ENCODE peak calls at places on chromosomes 5 and 9, in five cellular contexts. C is skeletal muscle cell, F is brain microvascular endothelial cell, P is keratinocyte, V is HFF-Myc. K is an unnamed sample.

GRCh38 chr5:74177995-74178394 is 462.5 kb downstream of the ENC1 start:
- DNase-seq in C (no peak), F (no peak), P (no peak), V (no peak), K (no peak)

GRCh38 chr9:7336356-7337075 is 463.1 kb downstream of the DMAC1 start:
- DNase-seq in C (peak; percentile 47), F (no peak), P (no peak), V (no peak), K (no peak)

GRCh38 chr5:142979636-142980035 is 209.5 kb downstream of the ARHGAP26 start:
- DNase-seq in C (no peak), F (no peak), P (no peak), V (no peak), K (no peak)

GRCh38 chr5:142014911-142015584 is 2.2 kb upstream of the GNPDA1 start:
- DNase-seq in C (peak; percentile 16), F (no peak), P (peak; percentile 57), V (peak; percentile 40), K (peak; percentile 66)

GRCh38 chr5:132260714-132261615 is 3.5 kb downstream of the PDLIM4 start:
- DNase-seq in C (peak; percentile 92), F (peak; percentile 91), P (no peak), V (peak; percentile 88), K (peak; percentile 84)

GRCh38 chr9:85871008-85871407 is 69.9 kb upstream of the NAA35 start:
- DNase-seq in C (no peak), F (no peak), P (no peak), V (no peak), K (no peak)

GRCh38 chr5:43042626-43043399 is 2.7 kb upstream of the ANXA2R start:
- DNase-seq in C (no peak), F (peak; percentile 58), P (no peak), V (no peak), K (no peak)

GRCh38 chr5:180130291-180130869 is 58.8 kb upstream of the RNF130 start:
- DNase-seq in C (no peak), F (no peak), P (no peak), V (no peak), K (no peak)

GRCh38 chr9:23005061-23005690 is 558.6 kb downstream of the DMRTA1 start:
- DNase-seq in C (no peak), F (no peak), P (no peak), V (no peak), K (no peak)

GRCh38 chr5:134449167-134449566 is 37.5 kb upstream of the CDKN2AIPNL start:
- DNase-seq in C (no peak), F (no peak), P (no peak), V (no peak), K (no peak)

GRCh38 chr5:30802961-30803705 is 390.4 kb upstream of the CDH6 start:
- DNase-seq in C (no peak), F (peak; percentile 69), P (no peak), V (no peak), K (no peak)

GRCh38 chr5:78760411-78761169 is 112.0 kb upstream of the LHFPL2 start:
- DNase-seq in C (no peak), F (no peak), P (no peak), V (no peak), K (no peak)

GRCh38 chr9:134770972-134771971 is 109.3 kb upstream of the FCN2 start:
- DNase-seq in C (no peak), F (no peak), P (no peak), V (no peak), K (no peak)

GRCh38 chr5:132427285-132428146 is 58.0 kb downstream of the SLC22A5 start:
- DNase-seq in C (no peak), F (no peak), P (no peak), V (no peak), K (no peak)

GRCh38 chr9:93132946-93133640 is 958 bp downstream of the NINJ1 start:
- DNase-seq in C (no peak), F (no peak), P (no peak), V (no peak), K (no peak)

GRCh38 chr9:27447036-27447700 is 76.9 kb upstream of the IFNK start:
- DNase-seq in C (no peak), F (no peak), P (no peak), V (no peak), K (no peak)

GRCh38 chr5:174535691-174536090 is 188.7 kb upstream of the MSX2 start:
- DNase-seq in C (no peak), F (peak; percentile 69), P (no peak), V (no peak), K (no peak)

GRCh38 chr9:104927912-104928740 is at the start of gene ABCA1:
- DNase-seq in C (peak; percentile 55), F (peak; percentile 97), P (no peak), V (peak; percentile 41), K (peak; percentile 94)

GRCh38 chr5:127029513-127030258 is 672 bp downstream of the MARCHF3 start:
- DNase-seq in C (no peak), F (peak; percentile 59), P (no peak), V (no peak), K (peak; percentile 64)

GRCh38 chr5:96124589-96124988 is 162.9 kb upstream of the ELL2 start:
- DNase-seq in C (no peak), F (no peak), P (peak; percentile 71), V (no peak), K (peak; percentile 37)

GRCh38 chr9:38339087-38339486 is 53.4 kb upstream of the ALDH1B1 start:
- DNase-seq in C (no peak), F (peak; percentile 19), P (no peak), V (peak; percentile 25), K (peak; percentile 80)

GRCh38 chr5:150778103-150778516 is 447 bp upstream of the SMIM3 start:
- DNase-seq in C (no peak), F (peak; percentile 55), P (no peak), V (no peak), K (no peak)

GRCh38 chr5:72126796-72127195 is 19.5 kb downstream of the MAP1B start:
- DNase-seq in C (no peak), F (no peak), P (no peak), V (no peak), K (no peak)

GRCh38 chr5:14483504-14484157 is 98.0 kb upstream of the OTULINL start:
- DNase-seq in C (no peak), F (no peak), P (no peak), V (no peak), K (no peak)

GRCh38 chr5:110371725-110372041 is 354.8 kb downstream of the TMEM232 start:
- DNase-seq in C (no peak), F (no peak), P (no peak), V (no peak), K (no peak)

GRCh38 chr5:136031713-136032112 is 2.9 kb downstream of the TGFBI start:
- DNase-seq in C (no peak), F (no peak), P (no peak), V (no peak), K (peak; percentile 43)

GRCh38 chr9:123990427-123990826 is 21.1 kb upstream of the LHX2 start:
- DNase-seq in C (no peak), F (no peak), P (no peak), V (no peak), K (no peak)

GRCh38 chr9:120366646-120367019 is 213.3 kb downstream of the CDK5RAP2 start:
- DNase-seq in C (peak; percentile 59), F (peak; percentile 82), P (peak; percentile 13), V (peak; percentile 85), K (peak; percentile 90)

GRCh38 chr9:26754494-26755188 is 138.0 kb downstream of the CAAP1 start:
- DNase-seq in C (no peak), F (no peak), P (no peak), V (no peak), K (no peak)

GRCh38 chr9:122941560-122942234 is 877 bp downstream of the RABGAP1 start:
- DNase-seq in C (no peak), F (peak; percentile 43), P (peak; percentile 21), V (no peak), K (peak; percentile 67)

GRCh38 chr5:93574041-93574938 is 6.7 kb downstream of the NR2F1-AS1 start:
- DNase-seq in C (no peak), F (no peak), P (no peak), V (no peak), K (no peak)

GRCh38 chr9:80146466-80146865 is 574.7 kb downstream of the TLE4 start:
- DNase-seq in C (no peak), F (peak; percentile 22), P (no peak), V (no peak), K (peak; percentile 63)

GRCh38 chr5:109694451-109694891 is 4.7 kb downstream of the MAN2A1 start:
- DNase-seq in C (no peak), F (no peak), P (no peak), V (no peak), K (no peak)

GRCh38 chr9:38697901-38698300 is 22.0 kb downstream of the FAM240B start:
- DNase-seq in C (no peak), F (no peak), P (no peak), V (no peak), K (no peak)

GRCh38 chr9:119179701-119180100 is 189.5 kb downstream of the BRINP1 start:
- DNase-seq in C (no peak), F (no peak), P (no peak), V (no peak), K (no peak)

GRCh38 chr9:16275795-16276624 is 594.5 kb downstream of the BNC2 start:
- DNase-seq in C (no peak), F (no peak), P (no peak), V (no peak), K (no peak)

GRCh38 chr9:91681461-91682305 is 258.1 kb upstream of the NFIL3 start:
- DNase-seq in C (peak; percentile 15), F (peak; percentile 58), P (no peak), V (no peak), K (peak; percentile 40)
- H3K4me3 ChIP-seq in C (no peak overlapping the region), F (no peak overlapping the region), P (no peak overlapping the region), V (no peak overlapping the region), K (no peak overlapping the region)

GRCh38 chr5:59335544-59335943 is 558.0 kb downstream of the PDE4D start:
- DNase-seq in C (no peak), F (no peak), P (no peak), V (no peak), K (no peak)
- H3K4me3 ChIP-seq in C (no peak overlapping the region), F (no peak overlapping the region), P (no peak overlapping the region), V (no peak overlapping the region), K (no peak overlapping the region)

GRCh38 chr5:662751-663435 is 30.3 kb downstream of the TPPP start:
- DNase-seq in C (no peak), F (no peak), P (no peak), V (no peak), K (no peak)
- H3K4me3 ChIP-seq in C (no peak overlapping the region), F (no peak overlapping the region), P (no peak overlapping the region), V (no peak overlapping the region), K (no peak overlapping the region)

DNA sequence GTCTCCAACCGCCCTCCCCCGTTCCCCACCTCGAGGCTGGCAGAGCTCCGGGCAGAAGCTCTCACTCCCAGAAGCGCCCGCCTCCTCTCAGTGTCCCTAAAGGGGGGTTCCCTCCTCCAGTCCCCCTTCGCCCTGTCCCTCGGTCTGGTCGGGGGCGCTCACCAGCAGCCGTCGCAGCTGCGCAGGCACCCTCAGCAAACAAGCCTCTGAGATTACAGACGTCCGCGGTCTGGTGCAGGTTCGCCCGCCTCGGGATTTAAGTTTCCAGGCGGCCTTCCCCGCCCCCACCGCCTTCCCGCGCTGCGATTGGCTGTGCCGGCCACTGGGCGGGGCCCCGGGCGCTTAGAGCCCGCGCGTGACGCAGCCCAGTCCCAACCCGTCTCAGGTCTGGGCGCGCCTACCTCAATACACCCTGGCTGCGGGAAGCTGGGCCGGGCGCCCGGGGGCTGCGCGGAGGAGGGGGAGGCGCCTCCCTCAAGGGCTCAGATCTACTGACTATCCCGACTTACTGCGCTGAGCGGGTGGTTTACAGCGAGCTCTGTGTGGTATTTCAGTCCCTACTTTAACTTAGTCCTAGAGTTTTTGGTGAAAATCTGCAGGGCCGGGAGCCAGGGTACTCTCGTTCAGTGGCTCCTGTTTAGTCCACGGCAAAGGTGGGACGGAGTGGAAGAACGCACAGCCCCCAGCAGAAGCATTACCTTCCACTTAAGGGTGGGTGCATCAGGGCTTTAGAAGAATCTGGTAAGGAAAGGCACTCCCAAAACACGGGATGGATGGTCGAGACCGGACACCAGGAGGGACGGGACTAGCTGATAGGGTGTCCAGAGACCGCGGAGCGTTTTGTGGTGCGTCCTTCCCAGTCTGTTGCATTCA is at the start of gene CTSV:
- DNase-seq in C (peak; percentile 40), F (peak; percentile 72), P (peak; percentile 68), V (peak; percentile 31), K (peak; percentile 73)
- H3K4me3 ChIP-seq in C (peak within 1 kb of the TSS; percentile 55), F (peak within 1 kb of the TSS; percentile 64), P (peak within 1 kb of the TSS; percentile 89), V (peak within 1 kb of the TSS; percentile 45), K (peak within 1 kb of the TSS; percentile 60)